ENCODE peak calls at places on chromosome 5, in eight cellular contexts. W is activated T-cell treated with anti-CD3 and anti-CD28 coated beads for 1 hour; N is CD4-positive, alpha-beta T cell; P is dorsolateral prefrontal cortex; M is hepatic stellate cell; V is EL; K is stimulated activated CD4-positive, alpha-beta T cell treated with anti-CD3 and anti-CD28 coated beads, Interleukin-1b, Interleukin-23, amount 100 ng/mL, for 24 hours; G is substantia nigra. Q is an unnamed sample.

GRCh38 chr5:33781286-33781685 is 110.5 kb downstream of the ADAMTS12 start:
- DNase-seq in V (peak), M (peak), N (no peak), P (no peak), K (no peak), G (no peak), W (no peak), Q (no peak)

GRCh38 chr5:176501333-176501732 is 35.9 kb downstream of the RNF44 start:
- DNase-seq in V (peak), P (no peak), W (no peak), M (peak), G (no peak), N (no peak), K (no peak), Q (no peak)

GRCh38 chr5:53434566-53434965 is 45.9 kb upstream of the FST start:
- DNase-seq in P (no peak), W (no peak), G (no peak), K (no peak), N (no peak), V (peak), M (no peak), Q (no peak)

GRCh38 chr5:7181841-7182240 is 214.1 kb upstream of the ADCY2 start:
- DNase-seq in K (no peak), W (no peak), V (no peak), N (no peak), M (no peak), P (no peak), G (no peak), Q (no peak)

GRCh38 chr5:148084269-148084668 is 20.5 kb downstream of the SPINK5 start:
- DNase-seq in V (no peak), N (no peak), G (no peak), K (no peak), P (no peak), M (no peak), W (no peak), Q (no peak)

GRCh38 chr5:43274435-43275114 is 38.6 kb downstream of the HMGCS1 start:
- DNase-seq in V (no peak), P (no peak), W (no peak), G (no peak), K (no peak), N (no peak), M (no peak), Q (no peak)

GRCh38 chr5:126742425-126742824 is 34.5 kb upstream of the LMNB1 start:
- DNase-seq in W (no peak), M (no peak), G (no peak), V (no peak), K (no peak), N (no peak), P (no peak), Q (no peak)

GRCh38 chr5:77641963-77642589 is 3.6 kb upstream of the OTP start:
- DNase-seq in M (no peak), G (no peak), V (no peak), N (no peak), W (no peak), P (no peak), K (no peak), Q (no peak)

GRCh38 chr5:153797484-153797883 is 241.2 kb downstream of the FAM114A2 start:
- DNase-seq in M (no peak), K (no peak), N (no peak), V (no peak), P (no peak), W (no peak), G (no peak), Q (no peak)

GRCh38 chr5:135537271-135537670 is 1.5 kb upstream of the NEUROG1 start:
- DNase-seq in P (no peak), K (no peak), G (no peak), M (no peak), W (no peak), V (no peak), N (no peak), Q (no peak)

GRCh38 chr5:125597338-125597737 is 825.9 kb upstream of the GRAMD2B start:
- DNase-seq in G (no peak), N (no peak), W (no peak), P (no peak), M (no peak), V (peak), K (no peak), Q (no peak)

GRCh38 chr5:148809781-148810524 is 16.5 kb upstream of the ADRB2 start:
- DNase-seq in N (no peak), K (no peak), V (no peak), G (no peak), M (no peak), P (no peak), W (no peak), Q (no peak)